ENCODE peak calls at places on chromosome 4, in five cellular contexts. M, W, Z, J and Y are unnamed samples.

GRCh38 chr4:109820563-109820962 is 5.0 kb downstream of the GAR1 start:
- DNase-seq in Z (no peak), J (no peak), W (no peak), M (no peak), Y (no peak)

GRCh38 chr4:105780176-105780575 is 71.6 kb downstream of the GSTCD start:
- DNase-seq in M (peak; percentile 55), Z (no peak), W (no peak), J (no peak), Y (peak; percentile 31)

GRCh38 chr4:20408596-20408995 is 156.9 kb downstream of the SLIT2 start:
- DNase-seq in J (no peak), W (no peak), M (no peak), Z (no peak), Y (no peak)

GRCh38 chr4:144709793-144710525 is 64.0 kb downstream of the HHIP start:
- DNase-seq in J (no peak), W (no peak), M (peak; percentile 40), Z (peak; percentile 12), Y (no peak)

GRCh38 chr4:47017494-47017893 is 13.9 kb upstream of the GABRB1 start:
- DNase-seq in Z (no peak), M (no peak), J (no peak), W (no peak), Y (no peak)

GRCh38 chr4:97911236-97911906 is 231.9 kb downstream of the STPG2 start:
- DNase-seq in J (peak; percentile 3), W (no peak), Z (no peak), M (peak; percentile 99), Y (peak; percentile 53)

GRCh38 chr4:180203349-180203748 is 2039.9 kb upstream of the TENM3 start:
- DNase-seq in M (no peak), W (no peak), J (no peak), Z (no peak), Y (no peak)

GRCh38 chr4:1927675-1928074 is 56.5 kb downstream of the NSD2 start:
- DNase-seq in J (no peak), M (no peak), W (no peak), Z (no peak), Y (no peak)

GRCh38 chr4:112633477-112634235 is 3.1 kb downstream of the ZGRF1 start:
- DNase-seq in M (peak; percentile 57), J (no peak), W (no peak), Z (peak; percentile 28), Y (no peak)

GRCh38 chr4:26412381-26413372 is 77.6 kb downstream of the CCKAR start:
- DNase-seq in J (no peak), W (peak; percentile 80), Z (no peak), M (no peak), Y (no peak)

GRCh38 chr4:3201718-3202702 is 46.9 kb upstream of the MSANTD1 start:
- DNase-seq in W (peak; percentile 28), Z (no peak), M (peak; percentile 90), J (no peak), Y (no peak)

GRCh38 chr4:40245794-40246546 is 49.1 kb downstream of the RHOH start:
- DNase-seq in W (no peak), Z (no peak), M (no peak), J (no peak), Y (no peak)

GRCh38 chr4:9946171-9946570 is 75.1 kb downstream of the SLC2A9 start:
- DNase-seq in Z (no peak), J (no peak), W (no peak), M (no peak), Y (no peak)

GRCh38 chr4:57023104-57023503 is 44.4 kb downstream of the POLR2B start:
- DNase-seq in J (no peak), M (peak; percentile 36), Z (no peak), W (no peak), Y (no peak)

GRCh38 chr4:168907119-168907698 is 102.8 kb downstream of the CBR4 start:
- DNase-seq in Z (no peak), W (no peak), M (peak; percentile 85), J (no peak), Y (no peak)

GRCh38 chr4:58061967-58062366 is 951.8 kb upstream of the IGFBP7 start:
- DNase-seq in J (no peak), Z (no peak), M (no peak), W (no peak), Y (no peak)

GRCh38 chr4:184684491-184685189 is 35.1 kb downstream of the PRIMPOL start:
- DNase-seq in M (no peak), Z (no peak), J (no peak), W (peak; percentile 52), Y (no peak)

GRCh38 chr4:72568959-72569718 is at the start of gene ADAMTS3:
- DNase-seq in Z (peak; percentile 85), M (peak; percentile 89), W (peak; percentile 51), J (peak; percentile 76), Y (peak; percentile 90)

GRCh38 chr4:22670953-22671352 is 21.8 kb upstream of the GBA3 start:
- DNase-seq in W (no peak), J (no peak), M (no peak), Z (peak; percentile 13), Y (no peak)

DNA sequence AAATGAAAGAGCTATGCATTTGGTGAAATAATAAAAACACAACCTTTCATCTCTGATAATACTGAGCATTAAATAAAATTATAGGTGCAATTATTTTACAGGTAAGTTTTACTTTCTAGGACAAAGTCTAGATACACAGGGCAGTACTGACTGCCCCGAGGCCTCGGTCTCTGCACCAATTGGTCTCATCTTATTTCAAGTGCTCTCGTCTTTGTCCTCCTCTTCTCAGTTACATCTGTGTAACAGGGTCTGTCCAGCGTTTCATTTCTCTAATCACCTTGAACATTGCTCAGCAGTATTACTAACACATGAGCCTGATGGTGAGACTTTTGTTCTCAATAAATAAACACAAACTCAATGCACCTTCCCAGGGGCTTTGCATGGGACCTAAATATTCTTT is 44.5 kb downstream of the SORBS2 start:
- DNase-seq in Z (no peak), W (no peak), M (no peak), J (no peak), Y (no peak)
- H3K4me1 ChIP-seq in Z (no peaks in the 10 kb centered on the region), W (peaks cover 5% of the 10 kb centered on the region), M (no peaks in the 10 kb centered on the region), J (no peaks in the 10 kb centered on the region), Y (peaks cover 18% of the 10 kb centered on the region)

DNA sequence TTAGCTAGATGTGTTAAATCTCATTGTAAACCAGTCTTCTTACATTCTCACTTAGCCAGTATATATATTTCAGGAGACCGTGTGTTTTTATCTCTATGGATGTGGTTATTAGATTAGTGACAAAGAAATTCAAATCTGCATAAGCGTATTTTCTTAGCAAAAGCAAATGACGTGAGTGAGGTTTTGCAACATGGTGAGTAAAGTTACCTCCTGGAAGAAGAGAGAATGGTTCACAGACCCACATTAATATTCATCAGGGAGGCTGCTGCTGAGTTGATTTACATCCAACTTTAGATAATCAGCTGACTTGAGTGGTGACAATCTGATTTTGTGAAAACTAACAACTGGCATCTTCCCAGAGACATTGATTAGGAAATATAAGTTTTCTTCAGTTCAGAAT is 589.9 kb upstream of the GALNT7 start:
- DNase-seq in M (no peak), W (no peak), Z (no peak), J (no peak), Y (no peak)
- H3K4me3 ChIP-seq in M (no peak overlapping the region), W (no peak overlapping the region), Z (no peak overlapping the region), J (no peak overlapping the region), Y (no peak overlapping the region)

GRCh38 chr4:70059149-70059548 is 8.9 kb downstream of the HTN1 start:
- DNase-seq in M (no peak), Z (no peak), W (no peak), J (no peak), Y (no peak)
- H3K4me1 ChIP-seq in M (no peaks in the 10 kb centered on the region), Z (no peaks in the 10 kb centered on the region), W (no peaks in the 10 kb centered on the region), J (no peaks in the 10 kb centered on the region), Y (no peaks in the 10 kb centered on the region)

GRCh38 chr4:133146192-133146573 is 2.9 kb upstream of the PCDH10 start:
- DNase-seq in W (no peak), J (no peak), M (no peak), Z (no peak), Y (no peak)

GRCh38 chr4:133145758-133146157 is 3.3 kb upstream of the PCDH10 start:
- DNase-seq in J (no peak), W (no peak), Z (no peak), M (no peak), Y (no peak)

GRCh38 chr4:133147365-133147821 is 1.7 kb upstream of the PCDH10 start:
- DNase-seq in J (no peak), M (peak; percentile 20), W (no peak), Z (peak; percentile 10), Y (no peak)

GRCh38 chr4:133147922-133148689 is 988 bp upstream of the PCDH10 start:
- DNase-seq in W (no peak), Z (peak; percentile 60), M (peak; percentile 47), J (peak; percentile 41), Y (peak; percentile 69)

GRCh38 chr4:133146574-133147198 is 2.4 kb upstream of the PCDH10 start:
- DNase-seq in Z (peak; percentile 69), W (no peak), J (peak; percentile 69), M (peak; percentile 56), Y (peak; percentile 81)
- H3K4me3 ChIP-seq in Z (peak overlapping the region; percentile 64), W (peak overlapping the region; percentile 51), J (peak overlapping the region; percentile 67), M (peak overlapping the region; percentile 53), Y (peak overlapping the region; percentile 72)

GRCh38 chr4:177177446-177178160 is 132.1 kb upstream of the NEIL3 start:
- DNase-seq in Z (no peak), J (no peak), M (no peak), W (no peak), Y (no peak)
- H3K4me1 ChIP-seq in Z (no peaks in the 10 kb centered on the region), J (no peaks in the 10 kb centered on the region), M (no peaks in the 10 kb centered on the region), W (no peaks in the 10 kb centered on the region), Y (no peaks in the 10 kb centered on the region)

DNA sequence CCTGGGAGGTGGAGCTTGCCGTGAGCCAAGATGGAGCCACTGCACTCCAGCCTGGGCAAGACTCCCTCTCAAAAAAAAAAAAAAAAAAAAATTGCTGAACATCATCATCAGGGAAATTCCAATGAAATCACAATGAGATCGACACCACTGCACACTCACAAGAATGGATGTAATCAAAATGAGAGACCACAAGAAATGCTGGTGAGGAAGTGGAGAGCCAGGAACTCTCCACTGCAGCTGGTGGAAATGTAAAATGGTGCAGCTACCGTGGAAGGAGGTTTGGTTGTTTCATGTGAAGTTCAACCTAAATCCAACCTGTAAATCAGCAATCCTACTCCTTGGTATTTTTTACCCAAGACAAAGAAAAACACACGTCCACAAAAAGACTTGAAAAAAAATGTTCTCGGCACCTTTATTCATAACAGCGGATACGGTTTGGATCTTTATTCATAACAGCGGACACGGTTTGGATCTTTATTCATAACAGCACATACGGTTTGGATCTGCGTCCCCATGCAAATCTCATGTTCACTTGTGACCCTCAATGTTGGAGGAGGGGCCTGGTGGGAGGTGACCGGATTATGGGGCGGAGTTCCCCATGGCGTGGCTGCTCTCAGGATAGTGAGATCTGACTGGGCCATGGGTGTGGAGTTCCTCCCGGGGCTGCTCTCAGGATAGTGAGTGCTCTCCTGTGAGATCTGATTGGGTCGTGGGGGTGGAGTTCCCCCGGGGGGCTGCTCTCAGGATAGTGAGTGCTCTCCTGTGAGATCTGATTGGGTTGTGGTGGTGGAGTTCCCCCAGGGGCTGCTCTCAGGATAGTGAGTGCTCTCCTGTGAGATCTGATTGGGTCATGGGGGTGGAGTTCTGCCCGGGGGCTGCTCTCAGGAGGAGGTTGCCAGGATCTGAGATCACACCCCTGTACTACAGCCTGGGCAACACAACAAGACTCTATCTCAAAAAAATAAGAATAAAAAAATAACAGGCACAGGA is 7.7 kb downstream of the GAK start:
- DNase-seq in J (no peak), W (no peak), Z (no peak), M (no peak), Y (no peak)
- H3K4me3 ChIP-seq in J (no peak overlapping the region), W (no peak overlapping the region), Z (no peak overlapping the region), M (no peak overlapping the region), Y (no peak overlapping the region)

GRCh38 chr4:99154658-99155342 is 10.7 kb upstream of the ADH4 start:
- DNase-seq in M (no peak), J (no peak), W (no peak), Z (no peak), Y (no peak)
- H3K4me1 ChIP-seq in M (no peaks in the 10 kb centered on the region), J (no peaks in the 10 kb centered on the region), W (no peaks in the 10 kb centered on the region), Z (peaks cover 10% of the 10 kb centered on the region), Y (no peaks in the 10 kb centered on the region)